ENCODE peak calls at places on chromosomes 7 and 10, in nine cellular contexts. One of them, this sample, is unnamed.
A peak's percentile ranks its signal among the peaks of the same experiment; 100 is the strongest.

GRCh38 chr7:121385800-121386179 is 10.3 kb downstream of the FAM3C start:
- DNase-seq in HCT116: no peak
- DNase-seq in GM23338: no peak
- DNase-seq in transverse colon: no peak
- DNase-seq in stomach: no peak
- DNase-seq in upper lobe of left lung: no peak
- DNase-seq in spleen: no peak
- DNase-seq in prostate gland: no peak
- DNase-seq in breast epithelium: no peak
- DNase-seq in this sample: no peak

GRCh38 chr7:54179321-54180029 is 362.7 kb upstream of the VSTM2A start:
- DNase-seq in HCT116: no peak
- DNase-seq in GM23338: no peak
- DNase-seq in transverse colon: no peak
- DNase-seq in stomach: no peak
- DNase-seq in upper lobe of left lung: no peak
- DNase-seq in spleen: no peak
- DNase-seq in prostate gland: no peak
- DNase-seq in breast epithelium: no peak
- DNase-seq in this sample: no peak

GRCh38 chr7:49244543-49244942 is 320.2 kb downstream of the CDC14C start:
- DNase-seq in HCT116: no peak
- DNase-seq in GM23338: peak; percentile 87
- DNase-seq in transverse colon: no peak
- DNase-seq in stomach: no peak
- DNase-seq in upper lobe of left lung: no peak
- DNase-seq in spleen: no peak
- DNase-seq in prostate gland: no peak
- DNase-seq in breast epithelium: no peak
- DNase-seq in this sample: no peak

GRCh38 chr7:143325215-143325614 is 9.3 kb downstream of the CLCN1 start:
- DNase-seq in HCT116: no peak
- DNase-seq in GM23338: no peak
- DNase-seq in transverse colon: no peak
- DNase-seq in stomach: no peak
- DNase-seq in upper lobe of left lung: no peak
- DNase-seq in spleen: no peak
- DNase-seq in prostate gland: no peak
- DNase-seq in breast epithelium: no peak
- DNase-seq in this sample: no peak

GRCh38 chr10:78974409-78975317 is 94.1 kb upstream of the ZMIZ1 start:
- DNase-seq in HCT116: peak; percentile 47
- DNase-seq in GM23338: peak; percentile 78
- DNase-seq in transverse colon: peak; percentile 57
- DNase-seq in stomach: peak; percentile 52
- DNase-seq in upper lobe of left lung: peak; percentile 77
- DNase-seq in spleen: no peak
- DNase-seq in prostate gland: peak; percentile 40
- DNase-seq in breast epithelium: peak; percentile 61
- DNase-seq in this sample: peak; percentile 74

GRCh38 chr10:80252296-80252887 is 37.1 kb downstream of the MAT1A start:
- DNase-seq in HCT116: no peak
- DNase-seq in GM23338: no peak
- DNase-seq in transverse colon: no peak
- DNase-seq in stomach: no peak
- DNase-seq in upper lobe of left lung: peak; percentile 59
- DNase-seq in spleen: no peak
- DNase-seq in prostate gland: no peak
- DNase-seq in breast epithelium: no peak
- DNase-seq in this sample: no peak

GRCh38 chr7:30914611-30915601 is 3.3 kb downstream of the AQP1 start:
- DNase-seq in HCT116: peak; percentile 21
- DNase-seq in GM23338: no peak
- DNase-seq in transverse colon: no peak
- DNase-seq in stomach: no peak
- DNase-seq in upper lobe of left lung: no peak
- DNase-seq in spleen: no peak
- DNase-seq in prostate gland: no peak
- DNase-seq in breast epithelium: no peak
- DNase-seq in this sample: no peak

GRCh38 chr10:114811769-114812353 is 9.7 kb upstream of the FHIP2A start:
- DNase-seq in HCT116: no peak
- DNase-seq in GM23338: no peak
- DNase-seq in transverse colon: no peak
- DNase-seq in stomach: no peak
- DNase-seq in upper lobe of left lung: no peak
- DNase-seq in spleen: no peak
- DNase-seq in prostate gland: no peak
- DNase-seq in breast epithelium: no peak
- DNase-seq in this sample: no peak

GRCh38 chr7:105306160-105306784 is 82.4 kb downstream of the SRPK2 start:
- DNase-seq in HCT116: no peak
- DNase-seq in GM23338: no peak
- DNase-seq in transverse colon: no peak
- DNase-seq in stomach: no peak
- DNase-seq in upper lobe of left lung: no peak
- DNase-seq in spleen: no peak
- DNase-seq in prostate gland: peak; percentile 12
- DNase-seq in breast epithelium: no peak
- DNase-seq in this sample: no peak

GRCh38 chr7:3835102-3835501 is 534.0 kb downstream of the SDK1 start:
- DNase-seq in HCT116: no peak
- DNase-seq in GM23338: no peak
- DNase-seq in transverse colon: peak; percentile 57
- DNase-seq in stomach: no peak
- DNase-seq in upper lobe of left lung: no peak
- DNase-seq in spleen: no peak
- DNase-seq in prostate gland: no peak
- DNase-seq in breast epithelium: no peak
- DNase-seq in this sample: no peak

DNA sequence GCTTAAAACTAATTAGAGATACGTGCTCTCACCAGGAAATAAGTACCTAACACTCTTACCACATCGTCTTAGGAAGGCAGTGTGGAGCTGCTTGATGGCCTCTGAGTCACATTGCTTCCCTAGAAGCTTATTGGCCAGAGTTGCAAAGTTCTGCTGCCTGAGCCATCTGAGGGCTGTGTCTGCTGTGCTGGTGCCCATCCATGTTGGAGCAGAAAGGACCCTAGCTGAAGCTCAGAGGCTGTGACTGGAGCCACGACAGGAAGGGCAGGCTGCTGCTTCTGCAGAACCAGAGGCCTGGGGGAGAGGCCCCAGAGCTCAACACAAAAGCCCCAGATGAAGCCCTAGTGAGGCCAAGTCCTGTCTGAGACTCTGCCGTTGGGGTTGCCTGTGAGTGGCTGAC is 64.8 kb upstream of the IGFBP3 start:
- DNase-seq in HCT116: no peak
- DNase-seq in GM23338: no peak
- DNase-seq in transverse colon: no peak
- DNase-seq in stomach: no peak
- DNase-seq in upper lobe of left lung: no peak
- DNase-seq in spleen: no peak
- DNase-seq in prostate gland: no peak
- DNase-seq in breast epithelium: no peak
- DNase-seq in this sample: no peak
- TF ChIP-seq CTCF in HCT116: no peak
- TF ChIP-seq CTCF in GM23338: no peak
- TF ChIP-seq CTCF in transverse colon: no peak
- TF ChIP-seq CTCF in stomach: no peak
- TF ChIP-seq CTCF in upper lobe of left lung: no peak
- TF ChIP-seq CTCF in spleen: no peak
- TF ChIP-seq CTCF in prostate gland: no peak
- TF ChIP-seq CTCF in breast epithelium: no peak
- TF ChIP-seq CTCF in this sample: no peak

DNA sequence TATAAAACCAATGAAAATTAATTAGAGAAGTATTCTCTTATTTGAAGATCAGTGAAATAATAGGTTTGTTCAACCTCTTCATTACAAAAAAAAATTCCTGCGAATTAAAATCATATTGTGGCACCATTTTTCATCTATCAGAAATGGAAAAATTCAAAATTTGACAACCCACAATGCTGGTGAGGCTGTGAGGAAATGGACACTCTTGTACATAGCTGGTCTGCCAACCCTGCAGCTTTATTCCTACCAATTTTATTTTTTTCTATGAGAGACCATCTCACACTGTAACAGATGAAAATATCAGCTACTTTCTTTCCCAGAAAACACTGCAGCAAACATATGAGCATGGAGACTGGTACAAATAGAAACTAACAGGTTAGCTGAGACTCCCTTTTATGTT is 208.8 kb upstream of the SEMA3E start:
- DNase-seq in HCT116: no peak
- DNase-seq in GM23338: no peak
- DNase-seq in transverse colon: no peak
- DNase-seq in stomach: no peak
- DNase-seq in upper lobe of left lung: no peak
- DNase-seq in spleen: no peak
- DNase-seq in prostate gland: no peak
- DNase-seq in breast epithelium: no peak
- DNase-seq in this sample: no peak
- TF ChIP-seq POLR2AphosphoS5 in HCT116: no peak
- TF ChIP-seq POLR2AphosphoS5 in GM23338: no peak
- TF ChIP-seq POLR2AphosphoS5 in transverse colon: no peak
- TF ChIP-seq POLR2AphosphoS5 in stomach: no peak
- TF ChIP-seq POLR2AphosphoS5 in upper lobe of left lung: no peak
- TF ChIP-seq POLR2AphosphoS5 in spleen: no peak
- TF ChIP-seq POLR2AphosphoS5 in prostate gland: no peak
- TF ChIP-seq POLR2AphosphoS5 in breast epithelium: no peak
- TF ChIP-seq POLR2AphosphoS5 in this sample: no peak

GRCh38 chr7:5396542-5396941 is 27.1 kb downstream of the TNRC18 start:
- DNase-seq in HCT116: peak; percentile 54
- DNase-seq in GM23338: no peak
- DNase-seq in transverse colon: peak; percentile 57
- DNase-seq in stomach: peak; percentile 52
- DNase-seq in upper lobe of left lung: peak; percentile 83
- DNase-seq in spleen: peak; percentile 88
- DNase-seq in prostate gland: peak; percentile 45
- DNase-seq in breast epithelium: no peak
- DNase-seq in this sample: peak; percentile 85
- TF ChIP-seq CTCF in HCT116: peak; percentile 46
- TF ChIP-seq CTCF in GM23338: no peak
- TF ChIP-seq CTCF in transverse colon: peak; percentile 11
- TF ChIP-seq CTCF in stomach: no peak
- TF ChIP-seq CTCF in upper lobe of left lung: no peak
- TF ChIP-seq CTCF in spleen: peak; percentile 25
- TF ChIP-seq CTCF in prostate gland: peak; percentile 49
- TF ChIP-seq CTCF in breast epithelium: no peak
- TF ChIP-seq CTCF in this sample: no peak

DNA sequence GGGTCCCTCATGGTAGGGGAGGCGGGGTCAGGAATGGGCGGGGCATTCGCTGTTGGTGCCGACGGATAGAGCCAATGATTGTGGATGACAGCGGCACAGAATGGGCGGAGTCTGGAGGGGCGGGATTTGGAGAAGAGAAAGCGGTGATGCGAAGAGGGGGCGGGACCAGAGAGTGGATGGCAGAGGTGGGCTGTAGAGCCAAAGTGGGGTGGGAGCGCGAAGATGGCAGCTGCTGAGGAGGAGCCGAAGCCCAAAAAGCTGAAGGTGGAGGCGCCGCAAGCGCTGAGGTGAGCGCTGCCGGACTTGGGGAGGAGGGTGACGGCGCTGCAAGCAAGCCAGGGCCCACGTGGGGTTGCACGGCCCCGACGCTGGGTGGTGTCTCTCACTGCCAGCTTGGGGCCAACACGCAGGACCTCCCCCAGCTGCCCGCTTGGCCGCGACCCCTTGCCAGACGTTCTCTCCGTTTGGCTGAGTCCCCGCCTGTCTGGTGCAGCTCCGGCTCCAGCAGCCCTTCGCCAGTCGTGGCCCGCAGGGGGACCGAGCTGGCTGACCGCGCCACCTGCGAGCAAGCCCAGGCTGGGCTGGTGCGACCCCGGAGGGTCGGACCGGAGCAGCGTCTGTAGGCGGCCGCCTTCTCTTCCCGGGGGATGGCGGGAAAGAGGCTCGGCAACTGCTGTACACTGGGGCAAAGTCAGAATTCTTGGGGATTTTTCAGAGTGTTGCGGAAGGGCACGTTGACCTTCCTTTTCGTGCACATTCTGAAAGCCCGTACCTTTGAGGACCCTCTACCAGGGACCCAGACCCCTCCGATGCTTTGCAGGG is at the start of gene ADK:
- DNase-seq in HCT116: peak; percentile 96
- DNase-seq in GM23338: peak; percentile 100
- DNase-seq in transverse colon: peak; percentile 100
- DNase-seq in stomach: peak; percentile 100
- DNase-seq in upper lobe of left lung: peak; percentile 100
- DNase-seq in spleen: peak; percentile 100
- DNase-seq in prostate gland: peak; percentile 99
- DNase-seq in breast epithelium: peak; percentile 99
- DNase-seq in this sample: peak; percentile 100
- TF ChIP-seq POLR2AphosphoS5 in HCT116: peak; percentile 73
- TF ChIP-seq POLR2AphosphoS5 in GM23338: peak; percentile 94
- TF ChIP-seq POLR2AphosphoS5 in transverse colon: peak; percentile 73
- TF ChIP-seq POLR2AphosphoS5 in stomach: peak; percentile 80
- TF ChIP-seq POLR2AphosphoS5 in upper lobe of left lung: peak; percentile 73
- TF ChIP-seq POLR2AphosphoS5 in spleen: peak; percentile 90
- TF ChIP-seq POLR2AphosphoS5 in prostate gland: peak; percentile 76
- TF ChIP-seq POLR2AphosphoS5 in breast epithelium: peak; percentile 8
- TF ChIP-seq POLR2AphosphoS5 in this sample: peak; percentile 69

DNA sequence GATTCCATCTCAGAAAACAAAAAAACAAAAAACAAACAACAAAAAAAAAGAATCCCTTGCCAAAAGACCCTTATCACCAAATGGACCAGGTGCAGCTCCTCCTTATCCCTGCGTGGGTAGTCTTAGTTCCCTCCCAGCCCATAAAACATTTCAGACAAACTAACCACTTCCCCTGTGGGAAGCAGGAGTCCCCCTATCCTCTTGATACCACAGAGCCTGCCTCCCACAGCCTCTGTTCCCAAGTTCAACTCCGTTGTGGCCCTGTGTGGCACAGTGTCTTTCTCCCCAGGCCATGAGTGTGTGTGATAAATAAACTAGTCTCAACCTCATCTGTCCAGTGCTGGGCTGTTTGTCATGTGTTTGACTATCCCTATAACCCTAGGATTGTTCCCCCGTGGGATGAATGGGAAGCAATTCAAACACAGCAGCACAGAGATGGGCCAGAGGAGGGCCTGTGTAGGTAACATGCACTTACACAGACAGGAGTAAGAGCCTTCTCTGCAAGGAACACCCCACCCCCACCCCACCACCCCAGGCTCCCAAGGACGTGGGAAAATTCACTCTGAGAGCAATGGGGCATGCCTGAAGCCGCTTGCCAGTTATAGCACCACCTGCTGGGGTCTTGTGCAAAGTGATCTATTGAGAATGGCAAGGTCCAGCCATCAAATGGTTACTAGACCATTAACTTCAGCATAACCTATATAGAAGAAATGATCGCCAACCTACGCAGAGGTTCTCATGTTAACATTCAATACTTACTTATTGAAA is 147.1 kb upstream of the GHITM start:
- DNase-seq in HCT116: peak; percentile 35
- DNase-seq in GM23338: peak; percentile 91
- DNase-seq in transverse colon: peak; percentile 26
- DNase-seq in stomach: no peak
- DNase-seq in upper lobe of left lung: no peak
- DNase-seq in spleen: no peak
- DNase-seq in prostate gland: no peak
- DNase-seq in breast epithelium: no peak
- DNase-seq in this sample: peak; percentile 12
- TF ChIP-seq CTCF in HCT116: peak; percentile 69
- TF ChIP-seq CTCF in GM23338: peak; percentile 75
- TF ChIP-seq CTCF in transverse colon: no peak
- TF ChIP-seq CTCF in stomach: no peak
- TF ChIP-seq CTCF in upper lobe of left lung: no peak
- TF ChIP-seq CTCF in spleen: no peak
- TF ChIP-seq CTCF in prostate gland: no peak
- TF ChIP-seq CTCF in breast epithelium: no peak
- TF ChIP-seq CTCF in this sample: peak; percentile 47

GRCh38 chr10:128557149-128557548 is 430.9 kb upstream of the MKI67 start:
- DNase-seq in HCT116: no peak
- DNase-seq in GM23338: peak; percentile 55
- DNase-seq in transverse colon: no peak
- DNase-seq in stomach: no peak
- DNase-seq in upper lobe of left lung: no peak
- DNase-seq in spleen: no peak
- DNase-seq in prostate gland: no peak
- DNase-seq in breast epithelium: no peak
- DNase-seq in this sample: no peak
- TF ChIP-seq POLR2AphosphoS5 in HCT116: no peak
- TF ChIP-seq POLR2AphosphoS5 in GM23338: no peak
- TF ChIP-seq POLR2AphosphoS5 in transverse colon: no peak
- TF ChIP-seq POLR2AphosphoS5 in stomach: no peak
- TF ChIP-seq POLR2AphosphoS5 in upper lobe of left lung: no peak
- TF ChIP-seq POLR2AphosphoS5 in spleen: no peak
- TF ChIP-seq POLR2AphosphoS5 in prostate gland: no peak
- TF ChIP-seq POLR2AphosphoS5 in breast epithelium: no peak
- TF ChIP-seq POLR2AphosphoS5 in this sample: no peak